ENCODE peak calls at places on chromosomes 11 and 22, in four cellular contexts. One of them, this sample, is unnamed.

GRCh38 chr11:118343981-118344521 is at the start of gene CD3G:
- DNase-seq in ovary: no peak
- DNase-seq in dorsolateral prefrontal cortex: no peak
- DNase-seq in Calu3: no peak
- DNase-seq in this sample: no peak

GRCh38 chr22:43990044-43990443 is 34.1 kb upstream of the PARVB start:
- DNase-seq in ovary: no peak
- DNase-seq in dorsolateral prefrontal cortex: no peak
- DNase-seq in Calu3: no peak
- DNase-seq in this sample: no peak

GRCh38 chr11:117877120-117877784 is 794 bp upstream of the FXYD6 start:
- DNase-seq in ovary: peak; percentile 66
- DNase-seq in dorsolateral prefrontal cortex: no peak
- DNase-seq in Calu3: no peak
- DNase-seq in this sample: no peak

GRCh38 chr11:35111171-35112055 is 27.6 kb upstream of the CD44 start:
- DNase-seq in ovary: no peak
- DNase-seq in dorsolateral prefrontal cortex: no peak
- DNase-seq in Calu3: peak; percentile 7
- DNase-seq in this sample: no peak

GRCh38 chr11:57903441-57904123 is 120.1 kb upstream of the OR9Q1 start:
- DNase-seq in ovary: no peak
- DNase-seq in dorsolateral prefrontal cortex: peak; percentile 72
- DNase-seq in Calu3: peak; percentile 85
- DNase-seq in this sample: no peak

GRCh38 chr11:10623797-10624761 is 55.6 kb upstream of the LYVE1 start:
- DNase-seq in ovary: peak; percentile 56
- DNase-seq in dorsolateral prefrontal cortex: no peak
- DNase-seq in Calu3: peak; percentile 49
- DNase-seq in this sample: no peak

GRCh38 chr22:44567846-44568493 is 69.9 kb upstream of the RTL6 start:
- DNase-seq in ovary: no peak
- DNase-seq in dorsolateral prefrontal cortex: no peak
- DNase-seq in Calu3: peak; percentile 56
- DNase-seq in this sample: peak; percentile 44

GRCh38 chr11:101336155-101336554 is 206.5 kb upstream of the PGR start:
- DNase-seq in ovary: no peak
- DNase-seq in dorsolateral prefrontal cortex: no peak
- DNase-seq in Calu3: no peak
- DNase-seq in this sample: no peak

GRCh38 chr22:21697866-21698265 is 32.1 kb downstream of the PPIL2 start:
- DNase-seq in ovary: no peak
- DNase-seq in dorsolateral prefrontal cortex: no peak
- DNase-seq in Calu3: no peak
- DNase-seq in this sample: no peak

GRCh38 chr22:43397766-43398165 is 14.0 kb upstream of the MPPED1 start:
- DNase-seq in ovary: no peak
- DNase-seq in dorsolateral prefrontal cortex: no peak
- DNase-seq in Calu3: no peak
- DNase-seq in this sample: no peak

GRCh38 chr11:67636962-67637361 is 2.6 kb downstream of the TBX10 start:
- DNase-seq in ovary: no peak
- DNase-seq in dorsolateral prefrontal cortex: no peak
- DNase-seq in Calu3: no peak
- DNase-seq in this sample: no peak

GRCh38 chr11:47213985-47214564 is 699 bp upstream of the DDB2 start:
- DNase-seq in ovary: peak; percentile 91
- DNase-seq in dorsolateral prefrontal cortex: peak; percentile 96
- DNase-seq in Calu3: peak; percentile 89
- DNase-seq in this sample: peak; percentile 65

GRCh38 chr11:92528051-92528450 is 303.4 kb downstream of the FAT3 start:
- DNase-seq in ovary: no peak
- DNase-seq in dorsolateral prefrontal cortex: no peak
- DNase-seq in Calu3: no peak
- DNase-seq in this sample: no peak

GRCh38 chr22:49626361-49627216 is 201.1 kb downstream of the BRD1 start:
- DNase-seq in ovary: no peak
- DNase-seq in dorsolateral prefrontal cortex: no peak
- DNase-seq in Calu3: no peak
- DNase-seq in this sample: no peak

GRCh38 chr22:38890377-38890776 is 18.4 kb upstream of the CBX6 start:
- DNase-seq in ovary: no peak
- DNase-seq in dorsolateral prefrontal cortex: no peak
- DNase-seq in Calu3: no peak
- DNase-seq in this sample: no peak

GRCh38 chr11:134030853-134031252 is 38.0 kb upstream of the JAM3 start:
- DNase-seq in ovary: no peak
- DNase-seq in dorsolateral prefrontal cortex: no peak
- DNase-seq in Calu3: no peak
- DNase-seq in this sample: no peak
- TF ChIP-seq CTCF in ovary: no peak
- TF ChIP-seq CTCF in dorsolateral prefrontal cortex: no peak
- TF ChIP-seq CTCF in Calu3: no peak
- TF ChIP-seq CTCF in this sample: no peak

DNA sequence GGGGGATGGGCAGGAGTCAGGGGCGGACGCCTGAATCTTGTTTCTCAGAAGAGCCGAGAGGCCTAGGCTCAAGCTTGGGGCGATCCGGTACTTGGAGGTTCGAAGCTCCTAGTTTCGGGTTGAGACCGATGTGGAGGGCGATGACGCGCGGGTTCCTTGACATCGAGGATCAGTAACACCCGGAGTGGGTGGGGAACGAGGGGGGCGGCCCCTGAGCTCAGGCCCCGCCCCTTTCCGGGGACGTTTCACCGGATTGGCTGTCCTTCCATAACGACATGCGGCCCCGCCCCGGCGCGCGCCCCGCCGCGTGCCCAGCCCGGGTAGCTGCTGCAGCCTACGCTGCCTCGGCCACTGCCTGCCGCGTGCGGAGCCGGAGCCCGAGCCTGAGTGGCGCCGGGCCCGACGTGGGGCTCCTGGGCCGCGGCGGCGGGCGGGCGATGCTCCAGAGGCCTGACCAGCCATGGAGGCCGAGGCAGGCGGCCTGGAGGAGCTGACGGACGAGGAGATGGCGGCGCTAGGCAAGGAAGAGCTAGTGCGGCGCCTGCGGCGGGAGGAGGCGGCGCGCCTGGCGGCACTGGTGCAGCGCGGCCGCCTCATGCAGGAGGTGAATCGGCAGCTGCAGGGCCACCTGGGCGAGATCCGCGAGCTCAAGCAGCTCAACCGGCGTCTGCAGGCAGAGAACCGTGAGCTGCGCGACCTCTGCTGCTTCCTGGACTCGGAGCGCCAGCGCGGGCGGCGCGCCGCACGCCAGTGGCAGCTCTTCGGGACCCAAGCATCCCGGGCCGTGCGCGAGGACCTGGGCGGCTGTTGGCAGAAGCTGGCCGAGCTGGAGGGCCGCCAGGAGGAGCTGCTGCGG is at the start of gene CCDC85B:
- DNase-seq in ovary: peak; percentile 99
- DNase-seq in dorsolateral prefrontal cortex: peak; percentile 99
- DNase-seq in Calu3: peak; percentile 97
- DNase-seq in this sample: peak; percentile 97
- TF ChIP-seq CTCF in ovary: peak; percentile 61
- TF ChIP-seq CTCF in dorsolateral prefrontal cortex: peak; percentile 27
- TF ChIP-seq CTCF in Calu3: no peak
- TF ChIP-seq CTCF in this sample: no peak

DNA sequence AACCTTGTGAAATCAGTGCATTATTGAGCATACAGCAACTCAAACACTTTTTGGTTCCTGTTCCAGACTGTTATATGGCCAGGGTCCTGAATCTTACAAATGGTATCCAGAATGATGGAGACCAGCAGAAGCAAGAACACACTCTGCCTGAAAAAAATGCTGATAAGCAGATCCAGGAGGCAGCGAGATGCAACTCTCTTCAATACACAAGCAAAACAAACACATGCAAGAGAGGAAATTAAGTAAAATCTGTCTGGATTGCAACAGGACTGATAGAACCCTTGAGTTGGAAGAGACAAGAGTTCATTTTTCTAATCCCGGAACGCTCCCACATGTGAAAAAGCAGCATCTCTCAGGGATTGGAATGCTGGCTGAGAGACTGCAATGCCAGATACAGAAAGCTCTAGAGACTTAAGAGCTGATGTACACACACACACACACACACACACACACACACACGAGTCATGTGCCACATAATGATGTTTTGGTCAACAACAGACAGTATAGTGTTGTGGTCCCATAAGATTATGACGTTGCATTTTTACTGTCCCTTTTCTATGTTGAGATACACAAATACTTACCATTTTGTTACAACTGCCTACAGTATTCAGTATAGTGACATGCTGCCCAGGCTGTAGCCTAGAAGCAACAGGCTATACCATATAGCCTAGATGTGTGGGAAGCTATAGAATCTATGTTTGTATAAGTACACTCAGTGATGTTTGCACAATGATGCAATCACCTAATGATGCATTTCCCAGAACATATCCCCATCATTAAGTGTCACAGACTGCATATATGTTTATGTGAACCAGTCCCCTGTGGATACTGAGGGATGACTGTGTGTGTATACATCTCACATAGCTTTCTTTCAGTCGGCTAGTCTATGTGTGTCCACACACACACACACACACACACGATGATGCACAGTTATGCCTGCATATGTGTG is 406.6 kb downstream of the LARGE1 start:
- DNase-seq in ovary: no peak
- DNase-seq in dorsolateral prefrontal cortex: no peak
- DNase-seq in Calu3: no peak
- DNase-seq in this sample: no peak
- TF ChIP-seq CTCF in ovary: no peak
- TF ChIP-seq CTCF in dorsolateral prefrontal cortex: no peak
- TF ChIP-seq CTCF in Calu3: no peak
- TF ChIP-seq CTCF in this sample: no peak

GRCh38 chr11:134014502-134014901 is 54.4 kb upstream of the JAM3 start:
- DNase-seq in ovary: no peak
- DNase-seq in dorsolateral prefrontal cortex: no peak
- DNase-seq in Calu3: no peak
- DNase-seq in this sample: no peak
- TF ChIP-seq CTCF in ovary: no peak
- TF ChIP-seq CTCF in dorsolateral prefrontal cortex: no peak
- TF ChIP-seq CTCF in Calu3: no peak
- TF ChIP-seq CTCF in this sample: no peak

GRCh38 chr11:110250168-110250567 is 46.2 kb downstream of the RDX start:
- DNase-seq in ovary: no peak
- DNase-seq in dorsolateral prefrontal cortex: no peak
- DNase-seq in Calu3: no peak
- DNase-seq in this sample: no peak

GRCh38 chr11:110243804-110244203 is 52.6 kb downstream of the RDX start:
- DNase-seq in ovary: no peak
- DNase-seq in dorsolateral prefrontal cortex: no peak
- DNase-seq in Calu3: no peak
- DNase-seq in this sample: no peak

GRCh38 chr11:110253525-110253924 is 42.9 kb downstream of the RDX start:
- DNase-seq in ovary: no peak
- DNase-seq in dorsolateral prefrontal cortex: no peak
- DNase-seq in Calu3: no peak
- DNase-seq in this sample: no peak

GRCh38 chr11:110251837-110252236 is 44.6 kb downstream of the RDX start:
- DNase-seq in ovary: no peak
- DNase-seq in dorsolateral prefrontal cortex: no peak
- DNase-seq in Calu3: peak; percentile 5
- DNase-seq in this sample: no peak

GRCh38 chr11:110249066-110249465 is 47.3 kb downstream of the RDX start:
- DNase-seq in ovary: no peak
- DNase-seq in dorsolateral prefrontal cortex: no peak
- DNase-seq in Calu3: no peak
- DNase-seq in this sample: no peak
- TF ChIP-seq CTCF in ovary: no peak
- TF ChIP-seq CTCF in dorsolateral prefrontal cortex: peak; percentile 41
- TF ChIP-seq CTCF in Calu3: no peak
- TF ChIP-seq CTCF in this sample: no peak

DNA sequence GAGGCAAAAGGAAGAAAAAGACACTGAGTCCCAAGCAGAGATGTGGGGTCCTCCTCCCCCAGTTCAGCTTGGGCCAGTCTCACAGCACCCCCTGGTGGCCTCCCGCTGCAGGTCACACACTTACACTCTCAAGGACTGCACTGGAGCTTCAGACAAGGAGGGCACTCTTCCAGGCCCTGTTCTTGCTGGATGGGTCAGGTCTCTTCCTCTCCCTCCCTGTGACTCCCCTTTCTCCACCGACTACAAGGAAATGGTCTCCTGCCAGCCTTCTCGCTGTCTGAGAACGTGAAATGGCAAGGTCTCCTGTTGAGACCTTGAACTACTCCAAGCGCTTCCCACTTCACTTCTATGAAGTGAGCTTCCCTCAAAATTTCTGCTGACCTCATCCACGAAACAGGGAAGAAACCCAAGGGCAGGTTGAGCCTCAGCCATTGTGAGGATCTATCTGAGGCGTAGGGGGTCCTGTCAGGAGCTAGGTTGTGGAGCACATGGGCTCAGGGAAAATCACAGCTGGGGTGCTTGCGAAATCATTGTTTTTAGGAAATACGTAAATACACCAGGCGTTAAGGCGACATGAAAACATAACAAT is 11.2 kb upstream of the IGLL1 start:
- DNase-seq in ovary: peak; percentile 95
- DNase-seq in dorsolateral prefrontal cortex: peak; percentile 60
- DNase-seq in Calu3: peak; percentile 80
- DNase-seq in this sample: peak; percentile 21
- TF ChIP-seq CTCF in ovary: peak; percentile 87
- TF ChIP-seq CTCF in dorsolateral prefrontal cortex: peak; percentile 88
- TF ChIP-seq CTCF in Calu3: peak; percentile 90
- TF ChIP-seq CTCF in this sample: peak; percentile 86

DNA sequence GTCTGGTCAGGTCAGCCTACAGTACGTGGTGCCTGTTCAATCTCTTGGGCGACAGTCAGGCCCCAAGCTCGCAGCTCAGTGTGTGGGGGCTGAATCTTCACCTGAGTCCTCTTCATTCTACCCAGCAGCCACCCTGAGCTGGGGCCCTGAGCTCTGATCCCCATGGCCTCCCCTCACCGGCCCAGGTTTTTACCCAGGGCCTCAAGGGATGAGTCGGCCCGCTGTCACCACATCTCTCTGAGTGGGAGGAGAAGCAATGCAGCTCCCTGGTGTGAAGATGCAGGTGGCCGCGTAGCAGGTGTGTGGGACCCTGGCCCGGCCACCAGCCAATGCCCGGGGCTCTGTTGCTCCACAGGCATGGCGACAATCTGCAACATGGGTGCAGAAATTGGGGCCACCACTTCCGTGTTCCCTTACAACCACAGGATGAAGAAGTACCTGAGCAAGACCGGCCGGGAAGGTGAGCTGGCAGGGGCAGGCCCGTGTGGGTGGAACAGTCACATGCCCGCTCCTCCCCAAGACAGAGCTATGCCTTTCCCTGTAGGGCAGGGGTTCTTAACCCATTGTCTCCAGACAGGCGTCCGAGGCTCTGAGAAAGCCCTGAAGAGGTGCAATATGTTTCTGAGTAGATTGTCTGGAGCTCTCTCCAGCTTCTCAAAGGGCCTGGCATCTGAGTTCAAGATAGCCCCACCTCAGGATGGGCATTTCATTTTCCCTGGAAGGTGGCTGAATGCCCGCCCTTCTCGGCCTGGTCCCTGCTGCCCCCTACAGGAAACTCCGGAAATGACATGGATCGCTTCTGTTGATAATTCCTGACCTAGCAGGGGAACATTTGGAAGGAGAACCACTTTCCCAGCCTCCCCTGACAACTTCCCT is 26.9 kb downstream of the POLR3H start:
- DNase-seq in ovary: peak; percentile 84
- DNase-seq in dorsolateral prefrontal cortex: peak; percentile 81
- DNase-seq in Calu3: peak; percentile 84
- DNase-seq in this sample: no peak
- TF ChIP-seq CTCF in ovary: peak; percentile 89
- TF ChIP-seq CTCF in dorsolateral prefrontal cortex: peak; percentile 93
- TF ChIP-seq CTCF in Calu3: peak; percentile 92
- TF ChIP-seq CTCF in this sample: peak; percentile 75

This sample was measured in HL-60.